ENCODE peak calls at places on chromosomes 4 and X, in four cellular contexts. One of them, this sample, is unnamed.

GRCh38 chrX:2901367-2902036 is 27.6 kb downstream of the ARSD start:
- DNase-seq in A549: no peak
- DNase-seq in HepG2: peak; percentile 23
- DNase-seq in IMR-90: peak; percentile 64
- DNase-seq in this sample: no peak

GRCh38 chr4:182653596-182653995 is 263.6 kb downstream of the DCTD start:
- DNase-seq in A549: no peak
- DNase-seq in HepG2: no peak
- DNase-seq in IMR-90: peak; percentile 75
- DNase-seq in this sample: no peak

GRCh38 chr4:16857425-16857824 is 41.0 kb downstream of the LDB2 start:
- DNase-seq in A549: no peak
- DNase-seq in HepG2: no peak
- DNase-seq in IMR-90: no peak
- DNase-seq in this sample: no peak

GRCh38 chr4:3317656-3318211 is 24.9 kb downstream of the RGS12 start:
- DNase-seq in A549: no peak
- DNase-seq in HepG2: no peak
- DNase-seq in IMR-90: no peak
- DNase-seq in this sample: no peak

GRCh38 chr4:2823671-2824328 is 19.8 kb upstream of the ADD1 start:
- DNase-seq in A549: no peak
- DNase-seq in HepG2: no peak
- DNase-seq in IMR-90: no peak
- DNase-seq in this sample: no peak

GRCh38 chr4:75512336-75513211 is 1.6 kb downstream of the RCHY1 start:
- DNase-seq in A549: no peak
- DNase-seq in HepG2: peak; percentile 24
- DNase-seq in IMR-90: peak; percentile 54
- DNase-seq in this sample: peak; percentile 74

GRCh38 chrX:154401918-154402621 is 3.9 kb downstream of the RPL10 start:
- DNase-seq in A549: no peak
- DNase-seq in HepG2: no peak
- DNase-seq in IMR-90: peak; percentile 33
- DNase-seq in this sample: no peak

GRCh38 chrX:44669626-44670025 is 127.0 kb upstream of the FUNDC1 start:
- DNase-seq in A549: no peak
- DNase-seq in HepG2: no peak
- DNase-seq in IMR-90: no peak
- DNase-seq in this sample: no peak

GRCh38 chrX:87583679-87584078 is 66.1 kb downstream of the KLHL4 start:
- DNase-seq in A549: no peak
- DNase-seq in HepG2: peak; percentile 3
- DNase-seq in IMR-90: peak; percentile 10
- DNase-seq in this sample: no peak

GRCh38 chrX:42497356-42497755 is 280.6 kb downstream of the PPP1R2C start:
- DNase-seq in A549: no peak
- DNase-seq in HepG2: no peak
- DNase-seq in IMR-90: no peak
- DNase-seq in this sample: no peak

GRCh38 chr4:143585548-143585947 is 72.0 kb downstream of the SMARCA5 start:
- DNase-seq in A549: no peak
- DNase-seq in HepG2: no peak
- DNase-seq in IMR-90: no peak
- DNase-seq in this sample: no peak

GRCh38 chrX:111868726-111869638 is 7.0 kb upstream of the TRPC5OS start:
- DNase-seq in A549: no peak
- DNase-seq in HepG2: no peak
- DNase-seq in IMR-90: peak; percentile 13
- DNase-seq in this sample: no peak

GRCh38 chr4:99894998-99895397 is 771 bp upstream of the LAMTOR3 start:
- DNase-seq in A549: no peak
- DNase-seq in HepG2: no peak
- DNase-seq in IMR-90: no peak
- DNase-seq in this sample: no peak

GRCh38 chr4:136750898-136751297 is 781.4 kb downstream of the PCDH18 start:
- DNase-seq in A549: no peak
- DNase-seq in HepG2: peak; percentile 5
- DNase-seq in IMR-90: peak; percentile 60
- DNase-seq in this sample: no peak

GRCh38 chr4:139599594-139600374 is 43.8 kb upstream of the SETD7 start:
- DNase-seq in A549: peak; percentile 80
- DNase-seq in HepG2: peak; percentile 72
- DNase-seq in IMR-90: peak; percentile 73
- DNase-seq in this sample: no peak

GRCh38 chr4:125703443-125703842 is 388.7 kb downstream of the FAT4 start:
- DNase-seq in A549: no peak
- DNase-seq in HepG2: no peak
- DNase-seq in IMR-90: peak; percentile 61
- DNase-seq in this sample: no peak

GRCh38 chrX:47772764-47773163 is 63.9 kb upstream of the ZNF81 start:
- DNase-seq in A549: no peak
- DNase-seq in HepG2: no peak
- DNase-seq in IMR-90: no peak
- DNase-seq in this sample: no peak

GRCh38 chrX:119880552-119881437 is 9.2 kb downstream of the NDUFA1 start:
- DNase-seq in A549: peak; percentile 59
- DNase-seq in HepG2: peak; percentile 45
- DNase-seq in IMR-90: peak; percentile 63
- DNase-seq in this sample: peak; percentile 57

GRCh38 chr4:173492315-173492714 is 37.7 kb downstream of the HAND2 start:
- DNase-seq in A549: no peak
- DNase-seq in HepG2: no peak
- DNase-seq in IMR-90: no peak
- DNase-seq in this sample: no peak

GRCh38 chrX:133417364-133417763 is 2.1 kb upstream of the GPC4 start:
- DNase-seq in A549: no peak
- DNase-seq in HepG2: no peak
- DNase-seq in IMR-90: no peak
- DNase-seq in this sample: no peak

GRCh38 chr4:118327554-118328241 is 25.1 kb downstream of the PRSS12 start:
- DNase-seq in A549: no peak
- DNase-seq in HepG2: no peak
- DNase-seq in IMR-90: peak; percentile 59
- DNase-seq in this sample: no peak

GRCh38 chrX:125757794-125758564 is 408.1 kb downstream of the DCAF12L2 start:
- DNase-seq in A549: no peak
- DNase-seq in HepG2: no peak
- DNase-seq in IMR-90: no peak
- DNase-seq in this sample: peak; percentile 40

GRCh38 chrX:130575831-130576404 is 174.1 kb downstream of the RBMX2 start:
- DNase-seq in A549: peak; percentile 32
- DNase-seq in HepG2: peak; percentile 14
- DNase-seq in IMR-90: peak; percentile 33
- DNase-seq in this sample: peak; percentile 37

GRCh38 chrX:47446431-47446830 is 36.6 kb downstream of the ZNF41 start:
- DNase-seq in A549: no peak
- DNase-seq in HepG2: no peak
- DNase-seq in IMR-90: no peak
- DNase-seq in this sample: no peak

GRCh38 chr4:31613946-31614623 is 893.9 kb downstream of the PCDH7 start:
- DNase-seq in A549: no peak
- DNase-seq in HepG2: no peak
- DNase-seq in IMR-90: no peak
- DNase-seq in this sample: no peak

GRCh38 chrX:4550018-4550417 is 836.6 kb upstream of the PRKX start:
- DNase-seq in A549: no peak
- DNase-seq in HepG2: no peak
- DNase-seq in IMR-90: no peak
- DNase-seq in this sample: no peak

GRCh38 chrX:53260836-53261235 is 20.5 kb downstream of the IQSEC2 start:
- DNase-seq in A549: no peak
- DNase-seq in HepG2: no peak
- DNase-seq in IMR-90: no peak
- DNase-seq in this sample: no peak

GRCh38 chr4:3464349-3464905 is 1.3 kb downstream of the DOK7 start:
- DNase-seq in A549: no peak
- DNase-seq in HepG2: no peak
- DNase-seq in IMR-90: no peak
- DNase-seq in this sample: no peak

GRCh38 chrX:103309860-103310591 is 764 bp downstream of the BEX2 start:
- DNase-seq in A549: no peak
- DNase-seq in HepG2: no peak
- DNase-seq in IMR-90: no peak
- DNase-seq in this sample: no peak

GRCh38 chrX:100264200-100264599 is 145.9 kb downstream of the PCDH19 start:
- DNase-seq in A549: no peak
- DNase-seq in HepG2: no peak
- DNase-seq in IMR-90: no peak
- DNase-seq in this sample: no peak

GRCh38 chrX:107470971-107471370 is 21.5 kb downstream of the FRMPD3 start:
- DNase-seq in A549: no peak
- DNase-seq in HepG2: no peak
- DNase-seq in IMR-90: no peak
- DNase-seq in this sample: no peak

GRCh38 chrX:154486052-154486395 is 391 bp downstream of the UBL4A start:
- DNase-seq in A549: peak; percentile 6
- DNase-seq in HepG2: no peak
- DNase-seq in IMR-90: no peak
- DNase-seq in this sample: peak; percentile 27

GRCh38 chr4:169063441-169063840 is 53.4 kb upstream of the CBR4 start:
- DNase-seq in A549: no peak
- DNase-seq in HepG2: no peak
- DNase-seq in IMR-90: no peak
- DNase-seq in this sample: no peak
- TF ChIP-seq MAZ in A549: no peak
- TF ChIP-seq MAZ in HepG2: no peak
- TF ChIP-seq MAZ in IMR-90: no peak
- TF ChIP-seq MAZ in this sample: no peak

GRCh38 chr4:188613976-188614375 is 474.7 kb downstream of the TRIML1 start:
- DNase-seq in A549: no peak
- DNase-seq in HepG2: no peak
- DNase-seq in IMR-90: no peak
- DNase-seq in this sample: no peak
- TF ChIP-seq MAZ in A549: no peak
- TF ChIP-seq MAZ in HepG2: no peak
- TF ChIP-seq MAZ in IMR-90: no peak
- TF ChIP-seq MAZ in this sample: no peak

GRCh38 chr4:14100349-14100748 is 472.8 kb upstream of the BOD1L1 start:
- DNase-seq in A549: no peak
- DNase-seq in HepG2: no peak
- DNase-seq in IMR-90: no peak
- DNase-seq in this sample: no peak
- TF ChIP-seq MAZ in A549: no peak
- TF ChIP-seq MAZ in HepG2: no peak
- TF ChIP-seq MAZ in IMR-90: no peak
- TF ChIP-seq MAZ in this sample: no peak

GRCh38 chr4:108979754-108980153 is 216.9 kb upstream of the ETNPPL start:
- DNase-seq in A549: no peak
- DNase-seq in HepG2: no peak
- DNase-seq in IMR-90: no peak
- DNase-seq in this sample: no peak

GRCh38 chr4:108978066-108978465 is 215.2 kb upstream of the ETNPPL start:
- DNase-seq in A549: no peak
- DNase-seq in HepG2: no peak
- DNase-seq in IMR-90: no peak
- DNase-seq in this sample: no peak

GRCh38 chr4:108982786-108983185 is 219.9 kb upstream of the ETNPPL start:
- DNase-seq in A549: no peak
- DNase-seq in HepG2: no peak
- DNase-seq in IMR-90: no peak
- DNase-seq in this sample: no peak

GRCh38 chr4:108980455-108981239 is 217.8 kb upstream of the ETNPPL start:
- DNase-seq in A549: no peak
- DNase-seq in HepG2: no peak
- DNase-seq in IMR-90: no peak
- DNase-seq in this sample: no peak

DNA sequence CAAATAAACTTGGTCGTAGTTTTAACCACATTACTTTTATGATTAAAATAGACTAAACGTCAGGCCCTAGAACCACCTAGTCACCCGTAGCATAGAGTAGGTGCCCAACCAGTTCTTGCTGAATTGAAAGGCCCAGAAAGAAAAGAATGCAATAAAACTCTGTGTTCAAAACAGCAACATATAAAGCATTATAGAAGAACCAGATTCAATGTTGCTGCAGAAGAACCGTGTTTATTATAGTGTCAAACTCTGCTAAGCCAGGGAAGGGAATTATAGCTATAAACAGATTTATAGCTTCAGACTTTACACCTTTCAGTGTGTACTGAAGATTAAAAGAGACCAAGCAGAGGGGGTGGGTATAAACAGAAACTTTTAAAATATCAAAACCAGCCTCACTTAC is 219.5 kb upstream of the ETNPPL start:
- DNase-seq in A549: no peak
- DNase-seq in HepG2: no peak
- DNase-seq in IMR-90: no peak
- DNase-seq in this sample: no peak
- TF ChIP-seq MAZ in A549: no peak
- TF ChIP-seq MAZ in HepG2: no peak
- TF ChIP-seq MAZ in IMR-90: no peak
- TF ChIP-seq MAZ in this sample: no peak